ENCODE peak calls at places on chromosomes 11 and 22, in seven cellular contexts. X, K, Z, Q, F, A and N are unnamed samples.

GRCh38 chr11:313787-314547 is at the start of gene IFITM1:
- DNase-seq in X (peak; percentile 59), K (no peak), Z (no peak), Q (peak; percentile 65), F (peak; percentile 65), A (no peak), N (peak; percentile 37)

GRCh38 chr11:112884012-112884767 is 77.0 kb upstream of the NCAM1 start:
- DNase-seq in X (no peak), K (no peak), Z (no peak), Q (no peak), F (no peak), A (no peak), N (peak; percentile 30)

GRCh38 chr11:77440678-77441077 is 33.2 kb downstream of the PAK1 start:
- DNase-seq in X (no peak), K (no peak), Z (no peak), Q (no peak), F (no peak), A (no peak), N (no peak)

GRCh38 chr11:122556605-122557004 is 98.9 kb upstream of the UBASH3B start:
- DNase-seq in X (no peak), K (no peak), Z (no peak), Q (peak; percentile 10), F (no peak), A (no peak), N (peak; percentile 30)

GRCh38 chr22:46537221-46537945 is at the start of gene CELSR1:
- DNase-seq in X (no peak), K (no peak), Z (no peak), Q (peak; percentile 91), F (no peak), A (no peak), N (no peak)

GRCh38 chr11:125990244-125990643 is 44.4 kb downstream of the VSIG10L2 start:
- DNase-seq in X (no peak), K (no peak), Z (no peak), Q (no peak), F (peak; percentile 48), A (peak; percentile 37), N (peak; percentile 18)

GRCh38 chr22:44561139-44561840 is 63.3 kb upstream of the RTL6 start:
- DNase-seq in X (no peak), K (no peak), Z (no peak), Q (no peak), F (no peak), A (no peak), N (no peak)

GRCh38 chr22:49599691-49600451 is 227.8 kb downstream of the BRD1 start:
- DNase-seq in X (no peak), K (no peak), Z (no peak), Q (no peak), F (no peak), A (no peak), N (no peak)

GRCh38 chr11:119417726-119418540 is 5.0 kb downstream of the THY1 start:
- DNase-seq in X (no peak), K (no peak), Z (no peak), Q (no peak), F (no peak), A (no peak), N (peak; percentile 62)

GRCh38 chr11:73237471-73238290 is 19.6 kb downstream of the P2RY2 start:
- DNase-seq in X (no peak), K (no peak), Z (no peak), Q (no peak), F (peak; percentile 69), A (no peak), N (no peak)

GRCh38 chr22:25929479-25929878 is 187.5 kb downstream of the MYO18B start:
- DNase-seq in X (no peak), K (no peak), Z (no peak), Q (no peak), F (no peak), A (no peak), N (no peak)

GRCh38 chr11:111978028-111978771 is 41.1 kb downstream of the DIXDC1 start:
- DNase-seq in X (no peak), K (no peak), Z (peak; percentile 80), Q (peak; percentile 79), F (peak; percentile 73), A (peak; percentile 83), N (peak; percentile 94)

GRCh38 chr11:120332822-120333716 is 3.1 kb upstream of the ARHGEF12 start:
- DNase-seq in X (no peak), K (no peak), Z (no peak), Q (no peak), F (no peak), A (no peak), N (no peak)

GRCh38 chr11:86588566-86589090 is 83.8 kb downstream of the ME3 start:
- DNase-seq in X (no peak), K (no peak), Z (no peak), Q (peak; percentile 63), F (peak; percentile 7), A (no peak), N (no peak)

GRCh38 chr11:1566381-1567051 is 5.6 kb downstream of the DUSP8 start:
- DNase-seq in X (no peak), K (no peak), Z (no peak), Q (no peak), F (no peak), A (no peak), N (no peak)

GRCh38 chr11:44622721-44623258 is 57.3 kb downstream of the CD82 start:
- DNase-seq in X (no peak), K (no peak), Z (no peak), Q (peak; percentile 2), F (peak; percentile 3), A (peak; percentile 2), N (peak; percentile 1)

GRCh38 chr22:37638351-37639069 is 959 bp upstream of the SH3BP1 start:
- DNase-seq in X (no peak), K (no peak), Z (no peak), Q (no peak), F (no peak), A (no peak), N (no peak)

GRCh38 chr11:111571829-111572501 is 30.3 kb upstream of the SIK2 start:
- DNase-seq in X (no peak), K (no peak), Z (no peak), Q (no peak), F (no peak), A (no peak), N (no peak)

GRCh38 chr22:24831678-24832077 is 25.7 kb downstream of the SGSM1 start:
- DNase-seq in X (no peak), K (no peak), Z (no peak), Q (no peak), F (no peak), A (no peak), N (no peak)

GRCh38 chr11:135075740-135076139 is 663.7 kb upstream of the B3GAT1 start:
- DNase-seq in X (peak; percentile 60), K (peak; percentile 39), Z (no peak), Q (no peak), F (no peak), A (no peak), N (no peak)

GRCh38 chr22:42939941-42940653 is 74.9 kb downstream of the PACSIN2 start:
- DNase-seq in X (no peak), K (no peak), Z (no peak), Q (peak; percentile 42), F (no peak), A (no peak), N (no peak)

GRCh38 chr22:39454385-39454871 is 2.4 kb upstream of the MGAT3 start:
- DNase-seq in X (no peak), K (no peak), Z (no peak), Q (no peak), F (no peak), A (no peak), N (no peak)

GRCh38 chr22:28024422-28024888 is 105.4 kb upstream of the PITPNB start:
- DNase-seq in X (no peak), K (no peak), Z (no peak), Q (no peak), F (no peak), A (no peak), N (no peak)

GRCh38 chr11:2892215-2893020 is 6.8 kb upstream of the CDKN1C start:
- DNase-seq in X (peak; percentile 50), K (peak; percentile 55), Z (peak; percentile 48), Q (peak; percentile 91), F (peak; percentile 83), A (no peak), N (peak; percentile 49)

GRCh38 chr11:47980093-47980906 is at the start of gene PTPRJ:
- DNase-seq in X (peak; percentile 66), K (no peak), Z (peak; percentile 49), Q (peak; percentile 91), F (peak; percentile 46), A (peak; percentile 42), N (peak; percentile 82)

GRCh38 chr11:48055292-48056132 is 75.2 kb downstream of the PTPRJ start:
- DNase-seq in X (peak; percentile 45), K (peak; percentile 15), Z (no peak), Q (peak; percentile 20), F (no peak), A (no peak), N (no peak)

GRCh38 chr22:43854786-43855271 is 7.5 kb downstream of the SULT4A1 start:
- DNase-seq in X (no peak), K (no peak), Z (no peak), Q (no peak), F (no peak), A (no peak), N (no peak)

GRCh38 chr11:34566736-34567135 is 53.1 kb upstream of the ELF5 start:
- DNase-seq in X (no peak), K (no peak), Z (no peak), Q (no peak), F (no peak), A (no peak), N (no peak)

GRCh38 chr11:63914896-63915681 is 1.9 kb downstream of the RCOR2 start:
- DNase-seq in X (no peak), K (no peak), Z (no peak), Q (no peak), F (no peak), A (no peak), N (no peak)

GRCh38 chr22:45656577-45656976 is 15.1 kb upstream of the ATXN10 start:
- DNase-seq in X (no peak), K (no peak), Z (no peak), Q (no peak), F (no peak), A (no peak), N (no peak)

GRCh38 chr11:47992959-47993820 is 12.8 kb downstream of the PTPRJ start:
- DNase-seq in X (no peak), K (no peak), Z (no peak), Q (no peak), F (no peak), A (no peak), N (no peak)

GRCh38 chr11:15806217-15806616 is 550.1 kb downstream of the SOX6 start:
- DNase-seq in X (no peak), K (no peak), Z (no peak), Q (no peak), F (no peak), A (no peak), N (no peak)

GRCh38 chr11:116244425-116244824 is 528.4 kb downstream of the BUD13 start:
- DNase-seq in X (no peak), K (no peak), Z (no peak), Q (no peak), F (no peak), A (no peak), N (no peak)

GRCh38 chr11:130179396-130180306 is 20.1 kb downstream of the ST14 start:
- DNase-seq in X (no peak), K (no peak), Z (no peak), Q (no peak), F (peak; percentile 23), A (no peak), N (no peak)

GRCh38 chr11:93059074-93059957 is 89.9 kb downstream of the MTNR1B start:
- DNase-seq in X (no peak), K (no peak), Z (no peak), Q (no peak), F (no peak), A (no peak), N (no peak)

GRCh38 chr11:121132211-121132976 is 31.4 kb downstream of the TECTA start:
- DNase-seq in X (no peak), K (no peak), Z (no peak), Q (no peak), F (no peak), A (no peak), N (no peak)

GRCh38 chr11:3095712-3096361 is 38.6 kb upstream of the CARS1 start:
- DNase-seq in X (no peak), K (no peak), Z (no peak), Q (no peak), F (peak; percentile 67), A (no peak), N (no peak)

GRCh38 chr11:61963016-61963281 is 4.5 kb downstream of the FTH1 start:
- DNase-seq in X (no peak), K (no peak), Z (no peak), Q (no peak), F (no peak), A (no peak), N (no peak)